ENCODE peak calls at places on chromosomes 7 and 10, in four cellular contexts. Q is brain microvascular endothelial cell; P is IMR-90; A is CD4-positive, alpha-beta T cell. C is an unnamed sample.
A peak's percentile ranks its signal among the peaks of the same experiment; 100 is the strongest.

GRCh38 chr10:91345716-91346115 is 64.4 kb upstream of the HECTD2 start:
- DNase-seq in Q (no peak), P (peak; percentile 67), A (no peak), C (peak; percentile 41)

GRCh38 chr10:110530131-110530831 is 32.6 kb downstream of the DUSP5 start:
- DNase-seq in Q (peak; percentile 68), P (no peak), A (no peak), C (peak; percentile 47)

GRCh38 chr7:2482725-2483451 is 6.7 kb upstream of the GRIFIN start:
- DNase-seq in Q (no peak), P (no peak), A (no peak), C (no peak)

GRCh38 chr10:50551894-50552293 is 71.9 kb downstream of the SGMS1 start:
- DNase-seq in Q (no peak), P (no peak), A (no peak), C (no peak)

GRCh38 chr7:103905997-103906396 is 83.5 kb downstream of the RELN start:
- DNase-seq in Q (no peak), P (no peak), A (no peak), C (no peak)

GRCh38 chr7:81487512-81487911 is 282.3 kb downstream of the HGF start:
- DNase-seq in Q (no peak), P (no peak), A (no peak), C (no peak)

GRCh38 chr10:77969029-77969635 is 42.6 kb upstream of the DLG5 start:
- DNase-seq in Q (no peak), P (no peak), A (no peak), C (no peak)

GRCh38 chr10:132417249-132417878 is 20.4 kb downstream of the PWWP2B start:
- DNase-seq in Q (no peak), P (no peak), A (no peak), C (no peak)

GRCh38 chr10:62584216-62584615 is 210.0 kb downstream of the ZNF365 start:
- DNase-seq in Q (peak; percentile 98), P (peak; percentile 98), A (no peak), C (no peak)

GRCh38 chr10:21473541-21473940 is 51.9 kb downstream of the SKIDA1 start:
- DNase-seq in Q (no peak), P (no peak), A (no peak), C (no peak)

GRCh38 chr7:76515999-76516443 is 5.7 kb downstream of the UPK3B start:
- DNase-seq in Q (peak; percentile 36), P (peak; percentile 23), A (no peak), C (peak; percentile 27)

GRCh38 chr7:2017914-2018785 is 214.6 kb downstream of the MAD1L1 start:
- DNase-seq in Q (no peak), P (no peak), A (no peak), C (no peak)

GRCh38 chr7:37833107-37833817 is 15.1 kb upstream of the NME8 start:
- DNase-seq in Q (peak; percentile 1), P (peak; percentile 35), A (peak; percentile 40), C (peak; percentile 31)

GRCh38 chr10:70662362-70663220 is 9.7 kb upstream of the ADAMTS14 start:
- DNase-seq in Q (no peak), P (peak; percentile 69), A (no peak), C (no peak)

GRCh38 chr7:105136221-105136620 is 122.2 kb downstream of the KMT2E start:
- DNase-seq in Q (no peak), P (no peak), A (no peak), C (no peak)
- TF ChIP-seq CTCF in Q (peak; percentile 34), P (no peak), A (no peak), C (no peak)

GRCh38 chr7:128217030-128217805 is 23.9 kb upstream of the LEP start:
- DNase-seq in Q (peak; percentile 81), P (peak; percentile 52), A (no peak), C (peak; percentile 94)
- TF ChIP-seq CTCF in Q (no peak), P (no peak), A (no peak), C (no peak)

DNA sequence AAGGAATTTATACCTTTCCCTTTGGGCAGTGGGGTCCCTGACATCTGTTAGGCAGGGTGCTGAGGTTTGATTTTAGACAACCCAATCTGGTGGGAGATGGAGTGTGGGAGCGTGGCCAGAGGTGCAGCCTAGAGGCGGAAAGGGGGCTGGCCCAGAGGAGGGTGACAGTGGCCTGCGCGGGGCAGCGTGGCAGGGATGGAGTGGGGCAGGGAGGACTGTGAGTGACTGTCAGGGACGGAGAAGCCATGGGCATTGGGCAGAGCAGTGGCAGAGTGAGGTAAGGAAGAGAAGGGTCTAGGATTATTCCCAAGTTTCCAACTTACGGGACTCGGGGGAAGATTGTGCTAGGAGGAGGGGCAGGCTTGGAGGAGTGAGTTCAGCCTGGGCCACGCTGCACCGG is 181.9 kb downstream of the CCDC3 start:
- DNase-seq in Q (no peak), P (no peak), A (no peak), C (no peak)
- TF ChIP-seq CTCF in Q (no peak), P (no peak), A (no peak), C (no peak)

GRCh38 chr10:23912884-23913401 is 296.0 kb upstream of the KIAA1217 start:
- DNase-seq in Q (no peak), P (no peak), A (no peak), C (no peak)

GRCh38 chr10:23917251-23917908 is 291.6 kb upstream of the KIAA1217 start:
- DNase-seq in Q (no peak), P (no peak), A (no peak), C (no peak)

GRCh38 chr10:23914641-23915040 is 294.3 kb upstream of the KIAA1217 start:
- DNase-seq in Q (no peak), P (no peak), A (no peak), C (no peak)

GRCh38 chr10:23918839-23919238 is 290.1 kb upstream of the KIAA1217 start:
- DNase-seq in Q (no peak), P (no peak), A (no peak), C (peak; percentile 86)

DNA sequence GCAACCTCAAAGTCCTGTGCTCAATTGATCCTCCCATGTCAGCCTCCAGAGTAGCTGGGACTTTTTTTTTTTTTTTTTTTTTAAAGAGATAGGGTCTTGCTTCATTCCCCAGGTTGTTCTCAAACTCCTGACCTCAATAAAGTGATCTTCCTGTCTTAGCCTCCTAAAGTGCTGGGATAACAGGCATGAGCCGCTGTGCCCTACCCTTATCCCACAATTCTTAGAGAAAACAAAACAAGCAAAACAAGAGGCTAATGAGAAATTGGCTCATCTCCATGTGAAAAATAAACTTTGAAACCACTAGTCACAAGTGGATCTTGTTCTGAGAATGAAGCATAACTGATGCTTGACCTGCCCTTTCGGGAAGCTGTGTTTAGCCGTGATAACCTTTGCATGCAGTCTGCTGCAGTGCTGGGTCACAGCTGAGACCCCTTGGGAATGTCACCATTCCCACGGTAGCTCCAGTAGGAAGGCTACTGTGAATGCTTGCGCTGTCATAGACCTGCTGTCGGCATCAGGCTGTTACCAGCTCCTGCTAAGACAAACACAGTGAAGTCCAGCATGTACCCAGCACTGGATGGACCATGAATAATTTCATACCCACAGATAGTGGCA is 290.7 kb upstream of the KIAA1217 start:
- DNase-seq in Q (no peak), P (no peak), A (no peak), C (peak; percentile 3)
- TF ChIP-seq CTCF in Q (no peak), P (no peak), A (no peak), C (no peak)

GRCh38 chr10:43001427-43001795 is 75.5 kb upstream of the RET start:
- DNase-seq in Q (no peak), P (no peak), A (no peak), C (no peak)
- TF ChIP-seq CTCF in Q (no peak), P (no peak), A (no peak), C (no peak)

DNA sequence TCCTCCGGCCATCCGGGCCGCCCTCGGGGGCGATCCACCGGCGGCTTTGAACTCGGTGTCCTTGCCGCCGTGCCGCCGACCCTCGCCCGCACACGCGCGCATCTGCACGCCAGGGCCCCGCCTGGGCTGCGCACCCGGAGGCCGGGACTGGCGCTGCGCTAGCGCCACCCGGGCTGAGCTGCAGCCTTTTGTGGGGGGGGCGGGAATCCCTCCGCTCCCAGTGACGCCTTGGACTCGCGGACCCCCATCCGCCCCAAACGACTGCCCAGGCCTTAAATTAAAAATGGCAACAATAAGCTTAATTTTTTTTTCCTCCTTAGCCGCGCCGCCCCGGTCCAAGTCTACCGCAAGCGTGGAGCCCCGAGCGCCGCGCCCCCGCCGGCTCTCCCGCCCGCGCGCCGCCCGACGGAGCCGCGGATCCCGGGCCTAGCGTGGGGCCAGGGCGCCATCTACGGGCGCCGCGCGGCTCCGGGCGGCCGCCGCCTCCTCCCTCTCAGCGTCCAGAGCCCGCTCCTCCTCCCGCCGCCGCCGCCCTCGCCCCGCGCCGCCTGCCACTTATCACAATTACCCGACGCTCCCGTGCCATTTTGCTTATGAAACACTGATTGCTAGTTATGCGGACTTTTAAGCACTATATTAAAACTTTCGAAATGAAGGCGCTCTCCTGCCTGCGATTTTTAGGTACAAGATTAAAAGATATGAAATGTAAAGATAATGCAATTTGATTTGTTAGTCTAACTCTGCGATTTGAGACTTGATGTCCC is 7.5 kb upstream of the EBF3 start:
- DNase-seq in Q (no peak), P (peak; percentile 22), A (no peak), C (no peak)
- TF ChIP-seq CTCF in Q (peak; percentile 30), P (peak; percentile 69), A (no peak), C (peak; percentile 48)

GRCh38 chr10:125121003-125121402 is 39.4 kb downstream of the CTBP2 start:
- DNase-seq in Q (no peak), P (no peak), A (no peak), C (peak; percentile 74)
- TF ChIP-seq CTCF in Q (no peak), P (no peak), A (no peak), C (peak; percentile 42)